ENCODE peak calls at places on chromosome 7, in five cellular contexts. D, Y, H, W and Q are unnamed samples.

GRCh38 chr7:132934017-132934416 is 147.9 kb downstream of the CHCHD3 start:
- DNase-seq in W (no peak), D (no peak), Y (no peak), H (no peak), Q (no peak)

GRCh38 chr7:102252373-102252982 is 34.2 kb upstream of the SH2B2 start:
- DNase-seq in H (no peak), W (no peak), Y (no peak), D (peak; percentile 78), Q (no peak)

GRCh38 chr7:21253740-21254687 is 173.9 kb upstream of the SP4 start:
- DNase-seq in Y (peak; percentile 94), D (peak; percentile 99), W (no peak), H (peak; percentile 9), Q (peak; percentile 73)

GRCh38 chr7:116426428-116427156 is 72.9 kb upstream of the CAV2 start:
- DNase-seq in D (no peak), H (no peak), W (no peak), Y (no peak), Q (no peak)

GRCh38 chr7:148609045-148609725 is 18.6 kb downstream of the C7orf33 start:
- DNase-seq in D (no peak), H (no peak), Y (no peak), W (no peak), Q (no peak)

GRCh38 chr7:117970806-117971205 is 97.6 kb upstream of the CTTNBP2 start:
- DNase-seq in H (no peak), D (no peak), Y (no peak), W (no peak), Q (no peak)

GRCh38 chr7:111138196-111138569 is 47.3 kb downstream of the LRRN3 start:
- DNase-seq in H (no peak), D (peak; percentile 39), Y (no peak), W (peak; percentile 10), Q (no peak)

GRCh38 chr7:932651-932975 is 21.9 kb downstream of the ADAP1 start:
- DNase-seq in H (no peak), Y (no peak), W (no peak), D (no peak), Q (no peak)

GRCh38 chr7:48299580-48300169 is 128.4 kb downstream of the ABCA13 start:
- DNase-seq in D (peak; percentile 64), W (no peak), H (peak; percentile 35), Y (peak; percentile 74), Q (peak; percentile 58)

GRCh38 chr7:124088590-124088989 is 55.7 kb upstream of the TMEM229A start:
- DNase-seq in D (no peak), W (no peak), Y (no peak), H (no peak), Q (no peak)

GRCh38 chr7:95636140-95636539 is 39.8 kb upstream of the PDK4 start:
- DNase-seq in Y (peak; percentile 6), W (no peak), H (no peak), D (no peak), Q (no peak)

GRCh38 chr7:26863504-26864308 is 684 bp downstream of the SKAP2 start:
- DNase-seq in D (no peak), Y (peak; percentile 44), H (no peak), W (no peak), Q (no peak)

GRCh38 chr7:70696139-70696782 is 435.7 kb upstream of the GALNT17 start:
- DNase-seq in H (no peak), W (no peak), D (peak; percentile 82), Y (no peak), Q (no peak)

GRCh38 chr7:50543776-50544442 is 21.3 kb downstream of the DDC start:
- DNase-seq in Y (no peak), H (no peak), D (no peak), W (no peak), Q (no peak)

GRCh38 chr7:123747620-123748141 is 1.1 kb downstream of the WASL start:
- DNase-seq in W (no peak), D (peak; percentile 88), Y (peak; percentile 83), H (no peak), Q (peak; percentile 73)

GRCh38 chr7:88259656-88260380 is 40.0 kb upstream of the SRI start:
- DNase-seq in W (no peak), H (no peak), Y (no peak), D (no peak), Q (no peak)